ENCODE peak calls at places on chromosomes 6 and 20, in nine cellular contexts. One of them, this sample, is unnamed.

GRCh38 chr6:38528196-38528965 is 111.3 kb downstream of the BTBD9 start:
- DNase-seq in hypothalamus: peak
- DNase-seq in hepatic stellate cell: no peak
- DNase-seq in lung microvascular endothelial cell: no peak
- DNase-seq in esophagus squamous epithelium: no peak
- DNase-seq in non-pigmented ciliary epithelial cell: no peak
- DNase-seq in lower lobe of right lung: no peak
- DNase-seq in HFF-Myc: no peak
- DNase-seq in T1000: no peak
- DNase-seq in this sample: no peak

GRCh38 chr6:9745966-9746365 is 668.9 kb downstream of the TFAP2A start:
- DNase-seq in hypothalamus: no peak
- DNase-seq in hepatic stellate cell: no peak
- DNase-seq in lung microvascular endothelial cell: no peak
- DNase-seq in esophagus squamous epithelium: no peak
- DNase-seq in non-pigmented ciliary epithelial cell: no peak
- DNase-seq in lower lobe of right lung: no peak
- DNase-seq in HFF-Myc: no peak
- DNase-seq in T1000: no peak
- DNase-seq in this sample: no peak

GRCh38 chr6:11315743-11316437 is 83.4 kb upstream of the NEDD9 start:
- DNase-seq in hypothalamus: no peak
- DNase-seq in hepatic stellate cell: peak
- DNase-seq in lung microvascular endothelial cell: peak
- DNase-seq in esophagus squamous epithelium: no peak
- DNase-seq in non-pigmented ciliary epithelial cell: peak
- DNase-seq in lower lobe of right lung: no peak
- DNase-seq in HFF-Myc: peak
- DNase-seq in T1000: peak
- DNase-seq in this sample: no peak

GRCh38 chr6:33123732-33124524 is 48.1 kb downstream of the HLA-DPB1 start:
- DNase-seq in hypothalamus: no peak
- DNase-seq in hepatic stellate cell: no peak
- DNase-seq in lung microvascular endothelial cell: peak
- DNase-seq in esophagus squamous epithelium: no peak
- DNase-seq in non-pigmented ciliary epithelial cell: no peak
- DNase-seq in lower lobe of right lung: no peak
- DNase-seq in HFF-Myc: peak
- DNase-seq in T1000: peak
- DNase-seq in this sample: peak

GRCh38 chr6:98215531-98215930 is 618.8 kb upstream of the POU3F2 start:
- DNase-seq in hypothalamus: no peak
- DNase-seq in hepatic stellate cell: no peak
- DNase-seq in lung microvascular endothelial cell: no peak
- DNase-seq in esophagus squamous epithelium: no peak
- DNase-seq in non-pigmented ciliary epithelial cell: no peak
- DNase-seq in lower lobe of right lung: no peak
- DNase-seq in HFF-Myc: no peak
- DNase-seq in T1000: no peak
- DNase-seq in this sample: no peak

GRCh38 chr6:6901945-6902344 is 205.8 kb upstream of the RREB1 start:
- DNase-seq in hypothalamus: no peak
- DNase-seq in hepatic stellate cell: no peak
- DNase-seq in lung microvascular endothelial cell: no peak
- DNase-seq in esophagus squamous epithelium: no peak
- DNase-seq in non-pigmented ciliary epithelial cell: no peak
- DNase-seq in lower lobe of right lung: no peak
- DNase-seq in HFF-Myc: no peak
- DNase-seq in T1000: no peak
- DNase-seq in this sample: no peak

GRCh38 chr6:15266423-15266996 is 20.6 kb downstream of the JARID2 start:
- DNase-seq in hypothalamus: no peak
- DNase-seq in hepatic stellate cell: no peak
- DNase-seq in lung microvascular endothelial cell: peak
- DNase-seq in esophagus squamous epithelium: no peak
- DNase-seq in non-pigmented ciliary epithelial cell: no peak
- DNase-seq in lower lobe of right lung: peak
- DNase-seq in HFF-Myc: no peak
- DNase-seq in T1000: no peak
- DNase-seq in this sample: no peak

GRCh38 chr6:170122676-170123075 is 168.2 kb downstream of the DLL1 start:
- DNase-seq in hypothalamus: no peak
- DNase-seq in hepatic stellate cell: no peak
- DNase-seq in lung microvascular endothelial cell: peak
- DNase-seq in esophagus squamous epithelium: no peak
- DNase-seq in non-pigmented ciliary epithelial cell: no peak
- DNase-seq in lower lobe of right lung: no peak
- DNase-seq in HFF-Myc: no peak
- DNase-seq in T1000: no peak
- DNase-seq in this sample: no peak

GRCh38 chr20:43972692-43973091 is 58.0 kb downstream of the TOX2 start:
- DNase-seq in hypothalamus: no peak
- DNase-seq in hepatic stellate cell: no peak
- DNase-seq in lung microvascular endothelial cell: no peak
- DNase-seq in esophagus squamous epithelium: no peak
- DNase-seq in non-pigmented ciliary epithelial cell: no peak
- DNase-seq in lower lobe of right lung: no peak
- DNase-seq in HFF-Myc: no peak
- DNase-seq in T1000: no peak
- DNase-seq in this sample: no peak

GRCh38 chr20:52003415-52003814 is 188.2 kb downstream of the ZFP64 start:
- DNase-seq in hypothalamus: no peak
- DNase-seq in hepatic stellate cell: no peak
- DNase-seq in lung microvascular endothelial cell: no peak
- DNase-seq in esophagus squamous epithelium: no peak
- DNase-seq in non-pigmented ciliary epithelial cell: no peak
- DNase-seq in lower lobe of right lung: no peak
- DNase-seq in HFF-Myc: no peak
- DNase-seq in T1000: no peak
- DNase-seq in this sample: no peak

GRCh38 chr6:19368511-19368910 is 468.7 kb upstream of the ID4 start:
- DNase-seq in hypothalamus: no peak
- DNase-seq in hepatic stellate cell: no peak
- DNase-seq in lung microvascular endothelial cell: no peak
- DNase-seq in esophagus squamous epithelium: no peak
- DNase-seq in non-pigmented ciliary epithelial cell: peak
- DNase-seq in lower lobe of right lung: no peak
- DNase-seq in HFF-Myc: no peak
- DNase-seq in T1000: no peak
- DNase-seq in this sample: peak

GRCh38 chr6:1878330-1878729 is 268.6 kb downstream of the FOXC1 start:
- DNase-seq in hypothalamus: no peak
- DNase-seq in hepatic stellate cell: no peak
- DNase-seq in lung microvascular endothelial cell: no peak
- DNase-seq in esophagus squamous epithelium: no peak
- DNase-seq in non-pigmented ciliary epithelial cell: no peak
- DNase-seq in lower lobe of right lung: no peak
- DNase-seq in HFF-Myc: no peak
- DNase-seq in T1000: no peak
- DNase-seq in this sample: no peak

GRCh38 chr6:132132420-132132819 is 181.2 kb upstream of the CCN2 start:
- DNase-seq in hypothalamus: no peak
- DNase-seq in hepatic stellate cell: no peak
- DNase-seq in lung microvascular endothelial cell: peak
- DNase-seq in esophagus squamous epithelium: no peak
- DNase-seq in non-pigmented ciliary epithelial cell: peak
- DNase-seq in lower lobe of right lung: no peak
- DNase-seq in HFF-Myc: no peak
- DNase-seq in T1000: no peak
- DNase-seq in this sample: peak

GRCh38 chr6:20915150-20915549 is 380.9 kb downstream of the CDKAL1 start:
- DNase-seq in hypothalamus: no peak
- DNase-seq in hepatic stellate cell: no peak
- DNase-seq in lung microvascular endothelial cell: no peak
- DNase-seq in esophagus squamous epithelium: no peak
- DNase-seq in non-pigmented ciliary epithelial cell: no peak
- DNase-seq in lower lobe of right lung: no peak
- DNase-seq in HFF-Myc: no peak
- DNase-seq in T1000: no peak
- DNase-seq in this sample: no peak

GRCh38 chr6:133223458-133224014 is 17.6 kb upstream of the EYA4 start:
- DNase-seq in hypothalamus: no peak
- DNase-seq in hepatic stellate cell: no peak
- DNase-seq in lung microvascular endothelial cell: no peak
- DNase-seq in esophagus squamous epithelium: no peak
- DNase-seq in non-pigmented ciliary epithelial cell: no peak
- DNase-seq in lower lobe of right lung: no peak
- DNase-seq in HFF-Myc: no peak
- DNase-seq in T1000: no peak
- DNase-seq in this sample: no peak

GRCh38 chr6:42407379-42407778 is 44.3 kb downstream of the TRERF1 start:
- DNase-seq in hypothalamus: no peak
- DNase-seq in hepatic stellate cell: peak
- DNase-seq in lung microvascular endothelial cell: peak
- DNase-seq in esophagus squamous epithelium: no peak
- DNase-seq in non-pigmented ciliary epithelial cell: peak
- DNase-seq in lower lobe of right lung: no peak
- DNase-seq in HFF-Myc: peak
- DNase-seq in T1000: peak
- DNase-seq in this sample: no peak

GRCh38 chr6:23561732-23562131 is 564.3 kb upstream of the NRSN1 start:
- DNase-seq in hypothalamus: no peak
- DNase-seq in hepatic stellate cell: no peak
- DNase-seq in lung microvascular endothelial cell: no peak
- DNase-seq in esophagus squamous epithelium: no peak
- DNase-seq in non-pigmented ciliary epithelial cell: no peak
- DNase-seq in lower lobe of right lung: no peak
- DNase-seq in HFF-Myc: no peak
- DNase-seq in T1000: no peak
- DNase-seq in this sample: no peak

GRCh38 chr6:54980511-54981275 is 134.1 kb downstream of the FAM83B start:
- DNase-seq in hypothalamus: no peak
- DNase-seq in hepatic stellate cell: no peak
- DNase-seq in lung microvascular endothelial cell: no peak
- DNase-seq in esophagus squamous epithelium: no peak
- DNase-seq in non-pigmented ciliary epithelial cell: peak
- DNase-seq in lower lobe of right lung: no peak
- DNase-seq in HFF-Myc: peak
- DNase-seq in T1000: no peak
- DNase-seq in this sample: no peak

GRCh38 chr20:60136640-60137411 is 178.6 kb downstream of the CDH26 start:
- DNase-seq in hypothalamus: no peak
- DNase-seq in hepatic stellate cell: no peak
- DNase-seq in lung microvascular endothelial cell: no peak
- DNase-seq in esophagus squamous epithelium: no peak
- DNase-seq in non-pigmented ciliary epithelial cell: no peak
- DNase-seq in lower lobe of right lung: no peak
- DNase-seq in HFF-Myc: no peak
- DNase-seq in T1000: no peak
- DNase-seq in this sample: no peak

GRCh38 chr6:37021356-37022129 is 16.1 kb downstream of the FGD2 start:
- DNase-seq in hypothalamus: no peak
- DNase-seq in hepatic stellate cell: no peak
- DNase-seq in lung microvascular endothelial cell: peak
- DNase-seq in esophagus squamous epithelium: no peak
- DNase-seq in non-pigmented ciliary epithelial cell: peak
- DNase-seq in lower lobe of right lung: no peak
- DNase-seq in HFF-Myc: no peak
- DNase-seq in T1000: peak
- DNase-seq in this sample: peak

GRCh38 chr6:89323461-89324098 is 8.5 kb upstream of the GABRR2 start:
- DNase-seq in hypothalamus: no peak
- DNase-seq in hepatic stellate cell: no peak
- DNase-seq in lung microvascular endothelial cell: peak
- DNase-seq in esophagus squamous epithelium: no peak
- DNase-seq in non-pigmented ciliary epithelial cell: no peak
- DNase-seq in lower lobe of right lung: no peak
- DNase-seq in HFF-Myc: no peak
- DNase-seq in T1000: no peak
- DNase-seq in this sample: no peak

GRCh38 chr6:87350516-87350915 is 5.9 kb downstream of the C6orf163 start:
- DNase-seq in hypothalamus: no peak
- DNase-seq in hepatic stellate cell: no peak
- DNase-seq in lung microvascular endothelial cell: no peak
- DNase-seq in esophagus squamous epithelium: no peak
- DNase-seq in non-pigmented ciliary epithelial cell: no peak
- DNase-seq in lower lobe of right lung: no peak
- DNase-seq in HFF-Myc: no peak
- DNase-seq in T1000: no peak
- DNase-seq in this sample: no peak

GRCh38 chr6:91708534-91708933 is 1121.7 kb upstream of the MAP3K7 start:
- DNase-seq in hypothalamus: no peak
- DNase-seq in hepatic stellate cell: no peak
- DNase-seq in lung microvascular endothelial cell: no peak
- DNase-seq in esophagus squamous epithelium: no peak
- DNase-seq in non-pigmented ciliary epithelial cell: no peak
- DNase-seq in lower lobe of right lung: no peak
- DNase-seq in HFF-Myc: no peak
- DNase-seq in T1000: no peak
- DNase-seq in this sample: no peak

GRCh38 chr20:61980647-61981583 is 84.8 kb downstream of the TAF4 start:
- DNase-seq in hypothalamus: no peak
- DNase-seq in hepatic stellate cell: peak
- DNase-seq in lung microvascular endothelial cell: peak
- DNase-seq in esophagus squamous epithelium: no peak
- DNase-seq in non-pigmented ciliary epithelial cell: no peak
- DNase-seq in lower lobe of right lung: no peak
- DNase-seq in HFF-Myc: peak
- DNase-seq in T1000: no peak
- DNase-seq in this sample: peak

GRCh38 chr20:57918546-57918945 is 208.7 kb upstream of the PMEPA1 start:
- DNase-seq in hypothalamus: no peak
- DNase-seq in hepatic stellate cell: no peak
- DNase-seq in lung microvascular endothelial cell: no peak
- DNase-seq in esophagus squamous epithelium: no peak
- DNase-seq in non-pigmented ciliary epithelial cell: no peak
- DNase-seq in lower lobe of right lung: no peak
- DNase-seq in HFF-Myc: no peak
- DNase-seq in T1000: no peak
- DNase-seq in this sample: no peak

GRCh38 chr6:100088009-100088408 is 94.0 kb upstream of the MCHR2 start:
- DNase-seq in hypothalamus: no peak
- DNase-seq in hepatic stellate cell: peak
- DNase-seq in lung microvascular endothelial cell: no peak
- DNase-seq in esophagus squamous epithelium: no peak
- DNase-seq in non-pigmented ciliary epithelial cell: no peak
- DNase-seq in lower lobe of right lung: no peak
- DNase-seq in HFF-Myc: peak
- DNase-seq in T1000: no peak
- DNase-seq in this sample: no peak

GRCh38 chr20:45378191-45378590 is at the start of gene TP53TG5:
- DNase-seq in hypothalamus: peak
- DNase-seq in hepatic stellate cell: no peak
- DNase-seq in lung microvascular endothelial cell: no peak
- DNase-seq in esophagus squamous epithelium: no peak
- DNase-seq in non-pigmented ciliary epithelial cell: no peak
- DNase-seq in lower lobe of right lung: no peak
- DNase-seq in HFF-Myc: no peak
- DNase-seq in T1000: no peak
- DNase-seq in this sample: peak

GRCh38 chr6:163284151-163284550 is 130.4 kb upstream of the QKI start:
- DNase-seq in hypothalamus: no peak
- DNase-seq in hepatic stellate cell: no peak
- DNase-seq in lung microvascular endothelial cell: peak
- DNase-seq in esophagus squamous epithelium: no peak
- DNase-seq in non-pigmented ciliary epithelial cell: no peak
- DNase-seq in lower lobe of right lung: no peak
- DNase-seq in HFF-Myc: no peak
- DNase-seq in T1000: no peak
- DNase-seq in this sample: no peak

This sample was measured in neural progenitor cell.